ENCODE peak calls at places on chromosomes 3 and 15, in seven cellular contexts. B is transverse colon, D is A549, A is uterus, L is astrocyte of the cerebellum, Z is mucosa of descending colon, X is HCT116. W is an unnamed sample.

GRCh38 chr3:58573638-58574037 is 3.6 kb downstream of the FAM107A start:
- DNase-seq in X (no peak), Z (no peak), A (no peak), L (no peak), B (no peak), D (no peak), W (no peak)

GRCh38 chr15:68821898-68822380 is 1.2 kb upstream of the ANP32A start:
- DNase-seq in Z (no peak), A (no peak), X (no peak), D (no peak), B (no peak), L (no peak), W (no peak)

GRCh38 chr15:41565702-41566101 is 6.7 kb downstream of the TYRO3 start:
- DNase-seq in X (no peak), A (no peak), B (no peak), L (no peak), D (no peak), Z (no peak), W (no peak)

GRCh38 chr15:63052961-63053698 is 10.6 kb downstream of the TPM1 start:
- DNase-seq in A (peak), Z (no peak), B (peak), L (no peak), X (no peak), D (no peak), W (no peak)

GRCh38 chr15:70507772-70508351 is 255.5 kb downstream of the UACA start:
- DNase-seq in B (no peak), A (no peak), X (no peak), D (peak), L (no peak), Z (no peak), W (no peak)

GRCh38 chr3:10370429-10370828 is 49.5 kb upstream of the SEC13 start:
- DNase-seq in L (no peak), A (no peak), D (no peak), X (no peak), Z (no peak), B (no peak), W (peak)

GRCh38 chr15:48373855-48374421 is 42.7 kb downstream of the DUT start:
- DNase-seq in Z (no peak), B (no peak), D (peak), A (no peak), L (no peak), X (no peak), W (peak)

GRCh38 chr15:47409601-47410000 is 307.7 kb upstream of the SEMA6D start:
- DNase-seq in A (no peak), B (no peak), Z (no peak), X (no peak), L (no peak), D (no peak), W (no peak)

GRCh38 chr3:175287361-175287963 is 428.3 kb downstream of the NAALADL2 start:
- DNase-seq in L (no peak), Z (no peak), B (no peak), A (no peak), X (no peak), D (no peak), W (no peak)

GRCh38 chr3:35487396-35487795 is 151.9 kb upstream of the ARPP21 start:
- DNase-seq in Z (no peak), D (no peak), B (no peak), L (no peak), A (no peak), X (no peak), W (no peak)

GRCh38 chr3:35484939-35485605 is 154.3 kb upstream of the ARPP21 start:
- DNase-seq in A (no peak), L (no peak), Z (no peak), B (no peak), X (no peak), D (no peak), W (no peak)

GRCh38 chr3:35483131-35483530 is 156.2 kb upstream of the ARPP21 start:
- DNase-seq in Z (no peak), A (no peak), L (no peak), X (no peak), B (no peak), D (no peak), W (no peak)

DNA sequence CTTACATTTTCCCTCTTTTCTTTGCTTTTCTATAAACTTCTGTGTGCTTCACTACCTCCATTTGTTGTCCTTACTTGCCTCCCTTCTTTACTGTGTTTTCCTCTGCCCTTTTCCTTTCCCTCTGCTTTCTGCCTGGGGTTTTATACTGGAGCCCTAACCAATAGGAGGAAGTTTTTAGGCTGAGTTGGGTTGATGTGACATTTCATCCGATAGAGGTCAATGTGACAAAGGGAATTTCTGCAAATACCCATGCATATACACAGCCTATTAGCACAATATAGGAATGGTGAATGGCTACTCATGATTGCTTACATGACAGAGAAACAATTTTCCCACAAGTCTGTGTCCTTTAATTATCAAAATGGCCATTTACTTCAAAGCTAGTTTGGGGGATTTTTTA is 153.0 kb upstream of the ARPP21 start:
- DNase-seq in X (no peak), D (no peak), Z (no peak), L (no peak), A (no peak), B (no peak), W (no peak)
- TF ChIP-seq CTCF in X (no peak), D (no peak), Z (no peak), L (no peak), A (no peak), B (no peak), W (no peak)

GRCh38 chr15:30906366-30906765 is 2.7 kb downstream of the FAN1 start:
- DNase-seq in A (no peak), D (no peak), B (peak), X (no peak), L (no peak), Z (peak), W (peak)

GRCh38 chr15:30903497-30904187 is at the start of gene FAN1:
- DNase-seq in X (peak), D (peak), A (peak), B (peak), Z (peak), L (peak), W (peak)

GRCh38 chr15:30904812-30905211 is 1.1 kb downstream of the FAN1 start:
- DNase-seq in X (no peak), A (no peak), Z (no peak), L (no peak), D (no peak), B (no peak), W (no peak)

GRCh38 chr15:30901889-30902288 is 1.8 kb upstream of the FAN1 start:
- DNase-seq in A (no peak), X (no peak), L (no peak), Z (no peak), D (no peak), B (no peak), W (no peak)

DNA sequence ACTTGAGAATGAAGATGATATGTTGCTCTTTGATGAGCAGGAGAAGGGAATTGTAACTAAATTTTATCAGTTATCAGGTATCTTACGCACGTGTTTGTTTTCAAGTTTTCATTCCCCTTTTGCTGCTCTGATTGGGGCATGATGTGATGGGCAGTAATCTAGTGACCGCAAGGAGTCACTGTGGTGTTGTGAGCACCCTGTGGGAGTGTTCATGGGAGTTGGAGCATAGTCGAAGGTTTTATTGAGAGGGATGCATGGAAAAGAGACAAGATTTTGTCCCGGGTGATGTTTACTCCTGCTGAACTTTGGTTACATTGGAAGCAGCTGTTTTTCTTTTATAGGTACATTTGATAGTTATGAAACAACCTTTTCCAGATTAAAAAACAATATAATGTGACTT is 2.1 kb downstream of the FAN1 start:
- DNase-seq in Z (no peak), L (no peak), X (no peak), D (no peak), B (peak), A (no peak), W (no peak)
- TF ChIP-seq CTCF in Z (peak), L (peak), X (no peak), D (peak), B (peak), A (peak), W (no peak)

DNA sequence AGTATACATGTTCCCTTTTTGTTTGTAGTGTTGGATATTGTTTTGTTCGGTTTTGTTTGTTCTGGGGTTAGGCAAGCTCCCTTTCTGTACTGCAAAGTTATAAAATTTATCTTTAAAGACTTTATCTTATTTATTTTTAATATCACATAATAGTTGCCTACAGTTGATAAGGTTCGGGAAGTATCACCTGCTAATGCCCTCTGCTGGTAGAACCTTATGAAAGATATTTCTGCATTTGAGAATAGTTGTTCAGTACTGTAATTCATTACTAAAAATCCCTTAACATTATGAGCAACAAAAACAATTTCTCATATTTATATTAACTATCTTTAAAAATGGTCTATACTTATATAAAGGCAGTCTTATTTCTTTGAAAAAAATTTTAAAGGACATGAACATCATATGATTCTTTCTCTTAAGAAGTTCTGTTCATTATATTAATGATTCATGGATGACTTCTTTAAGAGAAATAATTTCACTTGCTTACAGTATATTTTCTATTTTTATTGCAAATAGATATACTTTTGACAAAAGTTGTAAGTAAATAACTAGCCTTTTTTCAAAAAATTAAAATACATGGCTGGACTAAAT is 1126.8 kb downstream of the SI start:
- DNase-seq in B (no peak), A (no peak), D (no peak), Z (no peak), X (no peak), L (no peak), W (no peak)
- TF ChIP-seq CTCF in B (peak), A (no peak), D (no peak), Z (no peak), X (peak), L (peak), W (no peak)

DNA sequence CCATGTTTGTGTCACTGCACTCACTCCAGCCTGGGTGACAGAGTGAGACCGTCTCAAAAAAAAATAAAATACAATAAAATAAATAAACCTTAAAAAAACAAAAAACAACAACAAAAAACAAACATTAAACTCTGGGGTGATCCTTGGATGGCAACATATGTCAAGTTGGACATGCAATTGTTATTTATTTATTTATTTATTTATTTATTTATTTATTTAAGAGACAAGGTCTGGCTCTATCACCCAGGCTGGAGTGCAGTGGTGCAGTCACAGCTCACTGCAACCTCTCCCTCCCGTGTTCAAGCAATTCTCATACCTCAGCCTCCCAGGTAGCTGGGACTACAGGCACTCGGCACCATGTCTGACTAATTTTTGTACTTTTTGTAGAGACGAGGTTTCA is 275.5 kb downstream of the VPS13C start:
- DNase-seq in A (no peak), L (no peak), B (no peak), Z (no peak), X (no peak), D (no peak), W (no peak)
- TF ChIP-seq CTCF in A (no peak), L (no peak), B (no peak), Z (no peak), X (no peak), D (no peak), W (no peak)

GRCh38 chr3:110493752-110494151 is 577.9 kb upstream of the NECTIN3 start:
- DNase-seq in A (no peak), Z (no peak), D (no peak), X (no peak), B (no peak), L (no peak), W (no peak)

GRCh38 chr3:110491413-110491812 is 580.2 kb upstream of the NECTIN3 start:
- DNase-seq in D (no peak), B (no peak), X (no peak), Z (no peak), A (no peak), L (no peak), W (no peak)

GRCh38 chr3:110494728-110495127 is 576.9 kb upstream of the NECTIN3 start:
- DNase-seq in B (no peak), Z (no peak), X (no peak), L (no peak), D (no peak), A (no peak), W (no peak)

DNA sequence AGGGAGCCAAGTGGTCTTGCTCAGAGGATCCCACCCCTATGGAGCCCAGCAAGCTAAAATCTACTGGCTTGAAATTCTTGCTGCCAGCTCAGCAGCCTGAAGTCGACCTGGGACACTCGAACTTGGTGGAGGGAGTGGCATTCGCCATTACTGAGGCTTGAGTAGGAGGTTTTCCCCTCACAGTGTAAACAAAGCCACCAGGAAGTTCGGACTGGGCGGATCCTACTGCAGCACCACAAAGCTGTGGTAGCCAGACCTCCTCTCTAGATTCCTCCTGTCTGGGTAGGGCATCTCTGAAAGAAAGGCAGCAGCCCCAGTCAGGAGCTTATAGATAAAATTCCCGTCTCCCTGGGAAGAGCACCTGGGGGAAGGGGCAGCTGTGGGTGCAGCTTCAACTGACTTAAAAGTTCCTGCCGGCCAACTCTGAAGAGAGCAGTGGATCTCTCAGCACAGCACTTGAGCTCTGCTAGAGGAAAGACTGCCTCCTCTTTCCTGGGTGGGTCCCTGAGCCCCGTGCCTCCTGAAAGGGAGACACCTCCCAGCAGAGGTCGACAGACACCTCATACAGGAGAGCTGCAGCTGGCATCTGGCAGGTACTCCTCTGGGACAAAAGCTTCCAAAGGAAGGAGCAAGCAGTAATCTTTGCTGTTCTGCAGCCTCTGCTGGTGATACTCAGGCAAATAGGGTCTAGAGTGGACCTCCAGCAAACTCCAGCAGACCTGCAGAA is 576.3 kb upstream of the NECTIN3 start:
- DNase-seq in Z (no peak), D (no peak), A (no peak), X (no peak), B (no peak), L (no peak), W (no peak)
- TF ChIP-seq CTCF in Z (no peak), D (no peak), A (no peak), X (no peak), B (no peak), L (no peak), W (no peak)

DNA sequence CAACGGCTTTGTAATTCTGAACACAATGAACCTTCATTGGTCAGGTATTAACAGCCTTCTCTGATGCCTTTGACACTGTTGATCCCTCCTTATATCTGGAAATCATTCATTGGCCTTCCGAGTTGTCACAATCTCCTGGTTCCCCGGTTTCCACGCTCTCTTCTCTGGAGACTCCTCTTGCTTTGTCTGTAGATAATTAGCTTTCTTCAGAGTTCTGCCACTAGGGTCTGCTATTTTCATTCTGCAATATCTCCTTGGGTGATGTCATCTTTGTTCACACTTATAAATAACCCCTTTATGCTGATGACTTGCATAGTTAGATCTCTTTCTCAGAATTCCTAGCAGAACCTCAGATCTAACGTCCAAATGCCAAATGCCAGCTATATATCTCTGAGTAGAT is 583.8 kb upstream of the ZNF717 start:
- DNase-seq in A (no peak), L (no peak), B (no peak), X (no peak), Z (no peak), D (no peak), W (no peak)
- TF ChIP-seq CTCF in A (no peak), L (peak), B (no peak), X (no peak), Z (no peak), D (no peak), W (no peak)

GRCh38 chr15:38071211-38071972 is 137.0 kb downstream of the TMCO5A start:
- DNase-seq in Z (no peak), B (no peak), L (no peak), D (no peak), A (no peak), X (no peak), W (no peak)

GRCh38 chr15:38073278-38073930 is 139.0 kb downstream of the TMCO5A start:
- DNase-seq in X (peak), D (no peak), A (peak), L (no peak), Z (no peak), B (no peak), W (peak)

GRCh38 chr15:38072007-38072506 is 137.6 kb downstream of the TMCO5A start:
- DNase-seq in A (no peak), D (no peak), X (no peak), B (no peak), L (no peak), Z (no peak), W (no peak)

GRCh38 chr15:38074029-38074428 is 139.6 kb downstream of the TMCO5A start:
- DNase-seq in B (no peak), A (no peak), Z (no peak), D (no peak), L (no peak), X (no peak), W (no peak)

GRCh38 chr15:38072507-38073277 is 138.3 kb downstream of the TMCO5A start:
- DNase-seq in L (no peak), A (peak), X (peak), B (peak), Z (peak), D (peak), W (peak)
- TF ChIP-seq CTCF in L (peak), A (no peak), X (no peak), B (no peak), Z (no peak), D (peak), W (no peak)

GRCh38 chr3:111012388-111013248 is 59.0 kb upstream of the NECTIN3 start:
- DNase-seq in D (no peak), B (no peak), A (no peak), Z (no peak), L (no peak), X (peak), W (peak)
- TF ChIP-seq CTCF in D (no peak), B (no peak), A (no peak), Z (no peak), L (no peak), X (peak), W (no peak)

DNA sequence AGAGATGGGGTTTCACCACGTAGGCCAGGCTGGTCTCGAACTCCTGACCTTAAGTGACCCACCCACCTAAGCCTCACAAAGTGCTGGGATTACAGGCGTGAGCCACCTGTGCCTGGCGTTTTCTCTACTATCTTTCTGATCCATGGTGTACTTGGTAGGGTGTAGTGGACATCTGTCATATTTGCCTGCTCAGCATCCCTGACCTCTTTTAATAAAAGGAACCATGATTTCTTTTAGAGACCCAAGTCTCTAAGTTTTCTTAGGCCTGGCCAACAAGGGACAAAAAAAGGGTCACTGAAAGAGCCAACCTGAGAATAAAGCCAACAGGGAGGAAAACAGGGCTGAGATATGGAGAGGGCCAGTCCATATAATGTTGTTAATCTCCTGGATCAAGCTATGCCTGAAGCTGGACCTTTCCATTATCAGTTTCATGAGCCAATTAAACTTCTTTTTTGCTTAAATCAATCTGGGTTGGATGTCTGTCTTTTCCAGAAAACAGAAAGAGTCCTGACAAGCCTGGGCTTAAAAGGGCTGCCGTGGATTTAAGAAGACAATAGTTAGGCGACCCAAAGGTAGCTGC is 48.1 kb upstream of the PGPEP1L start:
- DNase-seq in B (no peak), X (no peak), Z (no peak), L (no peak), D (no peak), A (no peak), W (no peak)
- TF ChIP-seq CTCF in B (no peak), X (no peak), Z (no peak), L (no peak), D (no peak), A (no peak), W (no peak)

DNA sequence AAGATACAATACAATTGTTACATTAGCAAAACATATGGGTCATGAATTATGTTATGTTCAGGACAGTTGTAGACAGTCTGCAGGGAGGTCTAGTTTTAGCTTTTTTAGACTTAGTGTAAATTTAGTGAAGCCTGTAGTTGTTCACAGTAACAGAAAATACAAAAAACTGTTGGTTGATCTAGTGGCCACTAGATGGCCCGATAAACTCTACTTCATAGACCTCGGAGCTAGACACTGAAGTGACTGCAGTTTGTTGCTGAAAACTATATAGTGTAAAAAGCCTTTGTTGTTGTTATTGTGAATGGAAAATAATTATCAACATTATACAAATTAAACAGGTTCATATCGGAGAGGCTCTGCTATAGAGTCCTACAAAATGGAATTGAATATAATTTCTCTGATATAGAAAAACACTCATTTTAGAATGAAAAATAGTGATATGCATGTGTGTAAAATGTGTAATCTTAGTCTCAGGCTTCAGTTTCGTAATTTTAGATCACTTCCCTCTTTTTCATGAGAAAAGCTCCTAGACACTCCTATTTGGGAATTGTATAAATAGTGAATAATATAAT is 18.3 kb downstream of the MAGEL2 start:
- DNase-seq in D (no peak), B (no peak), X (no peak), Z (no peak), A (no peak), L (no peak), W (no peak)
- TF ChIP-seq CTCF in D (peak), B (peak), X (no peak), Z (peak), A (peak), L (peak), W (peak)

W was measured in thyroid gland.